ENCODE peak calls at places on chromosomes 12 and 14, in five cellular contexts. Y is lung, P is left ventricle myocardium inferior, N is dorsolateral prefrontal cortex, D is HepG2. O is an unnamed sample.
A peak's percentile ranks its signal among the peaks of the same experiment; 100 is the strongest.

GRCh38 chr12:110079477-110080400 is 31.4 kb upstream of the C12orf76 start:
- DNase-seq in Y (peak; percentile 64), P (peak; percentile 40), N (peak; percentile 87), D (peak; percentile 96), O (no peak)

GRCh38 chr14:75911883-75912282 is 69.9 kb downstream of the TGFB3 start:
- DNase-seq in Y (no peak), P (no peak), N (peak; percentile 69), D (no peak), O (no peak)

GRCh38 chr14:69535230-69535848 is 39.3 kb downstream of the CCDC177 start:
- DNase-seq in Y (peak; percentile 41), P (no peak), N (peak; percentile 56), D (peak; percentile 37), O (peak; percentile 51)

GRCh38 chr12:124295431-124296058 is 652 bp downstream of the RFLNA start:
- DNase-seq in Y (no peak), P (no peak), N (no peak), D (no peak), O (no peak)

GRCh38 chr14:93789366-93790130 is 1.3 kb upstream of the PRIMA1 start:
- DNase-seq in Y (no peak), P (no peak), N (no peak), D (no peak), O (no peak)

GRCh38 chr12:77837876-77838291 is 7.2 kb downstream of the NAV3 start:
- DNase-seq in Y (no peak), P (peak; percentile 47), N (peak; percentile 43), D (no peak), O (no peak)

GRCh38 chr12:131135786-131136538 is 182.3 kb downstream of the ADGRD1 start:
- DNase-seq in Y (no peak), P (no peak), N (no peak), D (no peak), O (no peak)

GRCh38 chr12:100672075-100672592 is 98.7 kb downstream of the GAS2L3 start:
- DNase-seq in Y (no peak), P (no peak), N (no peak), D (peak; percentile 24), O (no peak)

GRCh38 chr12:30796891-30797371 is 42.2 kb upstream of the CAPRIN2 start:
- DNase-seq in Y (no peak), P (no peak), N (no peak), D (no peak), O (peak; percentile 42)

GRCh38 chr14:61517861-61518802 is 177.2 kb upstream of the HIF1A start:
- DNase-seq in Y (no peak), P (no peak), N (no peak), D (peak; percentile 68), O (no peak)

GRCh38 chr14:50303744-50304471 is 8.1 kb downstream of the L2HGDH start:
- DNase-seq in Y (peak; percentile 47), P (peak; percentile 17), N (no peak), D (peak; percentile 93), O (peak; percentile 53)

GRCh38 chr12:53070901-53071492 is 8.2 kb downstream of the SPRYD3 start:
- DNase-seq in Y (peak; percentile 28), P (no peak), N (no peak), D (no peak), O (no peak)

GRCh38 chr12:107106241-107107025 is 13.1 kb upstream of the CRY1 start:
- DNase-seq in Y (no peak), P (no peak), N (no peak), D (no peak), O (no peak)

GRCh38 chr14:96959992-96960391 is 162.8 kb downstream of the VRK1 start:
- DNase-seq in Y (no peak), P (no peak), N (no peak), D (no peak), O (no peak)

GRCh38 chr12:117778656-117779055 is 190.1 kb downstream of the KSR2 start:
- DNase-seq in Y (no peak), P (no peak), N (no peak), D (no peak), O (no peak)

GRCh38 chr12:132131952-132132351 is 12.2 kb downstream of the DDX51 start:
- DNase-seq in Y (no peak), P (no peak), N (no peak), D (no peak), O (no peak)

GRCh38 chr12:65902504-65902903 is 78.2 kb downstream of the HMGA2 start:
- DNase-seq in Y (no peak), P (no peak), N (no peak), D (no peak), O (peak; percentile 67)

GRCh38 chr12:47312794-47313426 is 233.2 kb upstream of the AMIGO2 start:
- DNase-seq in Y (no peak), P (no peak), N (no peak), D (no peak), O (no peak)

GRCh38 chr12:80567391-80567790 is 123.4 kb downstream of the PTPRQ start:
- DNase-seq in Y (no peak), P (no peak), N (no peak), D (no peak), O (peak; percentile 72)

GRCh38 chr12:107891967-107892366 is 117.5 kb downstream of the ASCL4 start:
- DNase-seq in Y (no peak), P (no peak), N (no peak), D (no peak), O (peak; percentile 10)

GRCh38 chr12:81296556-81297305 is 218.9 kb downstream of the ACSS3 start:
- DNase-seq in Y (no peak), P (no peak), N (no peak), D (no peak), O (peak; percentile 58)

GRCh38 chr12:25775968-25776367 is 182.5 kb upstream of the RASSF8 start:
- DNase-seq in Y (no peak), P (no peak), N (no peak), D (no peak), O (peak; percentile 55)

GRCh38 chr12:1829306-1829900 is 9.0 kb downstream of the LRTM2 start:
- DNase-seq in Y (no peak), P (no peak), N (no peak), D (no peak), O (no peak)

GRCh38 chr12:53005215-53005985 is 856 bp upstream of the EIF4B start:
- DNase-seq in Y (peak; percentile 29), P (peak; percentile 16), N (no peak), D (no peak), O (peak; percentile 21)

GRCh38 chr14:96986701-96987474 is 189.7 kb downstream of the VRK1 start:
- DNase-seq in Y (no peak), P (no peak), N (no peak), D (no peak), O (no peak)

GRCh38 chr14:54688229-54688628 is 121.3 kb downstream of the SAMD4A start:
- DNase-seq in Y (no peak), P (no peak), N (no peak), D (no peak), O (no peak)

GRCh38 chr14:23056956-23057756 is at the start of gene CDH24:
- DNase-seq in Y (peak; percentile 63), P (peak; percentile 75), N (no peak), D (no peak), O (peak; percentile 36)

GRCh38 chr12:120218680-120219606 is 18.0 kb upstream of the RPLP0 start:
- DNase-seq in Y (no peak), P (no peak), N (no peak), D (peak; percentile 85), O (no peak)

GRCh38 chr14:69917287-69917686 is 38.1 kb downstream of the SMOC1 start:
- DNase-seq in Y (no peak), P (no peak), N (no peak), D (peak; percentile 18), O (peak; percentile 80)

GRCh38 chr12:114166360-114166759 is 200.2 kb upstream of the RBM19 start:
- DNase-seq in Y (no peak), P (no peak), N (no peak), D (peak; percentile 9), O (no peak)

GRCh38 chr12:55996201-55996714 is 818 bp upstream of the SUOX start:
- DNase-seq in Y (peak; percentile 67), P (no peak), N (no peak), D (peak; percentile 67), O (peak; percentile 62)

GRCh38 chr12:124098101-124098757 is 125.2 kb downstream of the ZNF664 start:
- DNase-seq in Y (no peak), P (no peak), N (no peak), D (no peak), O (no peak)

GRCh38 chr14:100902792-100903191 is 730 bp downstream of the RTL1 start:
- DNase-seq in Y (peak; percentile 20), P (no peak), N (no peak), D (peak; percentile 21), O (no peak)

GRCh38 chr14:100906420-100906819 is 2.9 kb upstream of the RTL1 start:
- DNase-seq in Y (no peak), P (no peak), N (no peak), D (no peak), O (no peak)

GRCh38 chr14:100905166-100905565 is 1.6 kb upstream of the RTL1 start:
- DNase-seq in Y (no peak), P (no peak), N (no peak), D (no peak), O (no peak)

GRCh38 chr14:100903672-100904185 is at the start of gene RTL1:
- DNase-seq in Y (peak; percentile 9), P (no peak), N (no peak), D (no peak), O (no peak)

GRCh38 chr14:100904307-100905019 is 941 bp upstream of the RTL1 start:
- DNase-seq in Y (peak; percentile 16), P (no peak), N (no peak), D (no peak), O (no peak)
- H3K4me3 ChIP-seq in Y (no peak overlapping the region), P (peak overlapping the region; percentile 33), N (no peak overlapping the region), D (no peak overlapping the region), O (no peak overlapping the region)

GRCh38 chr14:92460916-92461579 is 52.5 kb upstream of the RIN3 start:
- DNase-seq in Y (no peak), P (peak; percentile 51), N (no peak), D (no peak), O (no peak)
- TF ChIP-seq CTCF in Y (no peak), P (peak; percentile 18), N (no peak), D (no peak), O (no peak)

GRCh38 chr12:674272-674781 is 11.1 kb upstream of the NINJ2 start:
- DNase-seq in Y (no peak), P (no peak), N (no peak), D (no peak), O (peak; percentile 38)
- H3K4me3 ChIP-seq in Y (no peak overlapping the region), P (no peak overlapping the region), N (no peak overlapping the region), D (no peak overlapping the region), O (no peak overlapping the region)

DNA sequence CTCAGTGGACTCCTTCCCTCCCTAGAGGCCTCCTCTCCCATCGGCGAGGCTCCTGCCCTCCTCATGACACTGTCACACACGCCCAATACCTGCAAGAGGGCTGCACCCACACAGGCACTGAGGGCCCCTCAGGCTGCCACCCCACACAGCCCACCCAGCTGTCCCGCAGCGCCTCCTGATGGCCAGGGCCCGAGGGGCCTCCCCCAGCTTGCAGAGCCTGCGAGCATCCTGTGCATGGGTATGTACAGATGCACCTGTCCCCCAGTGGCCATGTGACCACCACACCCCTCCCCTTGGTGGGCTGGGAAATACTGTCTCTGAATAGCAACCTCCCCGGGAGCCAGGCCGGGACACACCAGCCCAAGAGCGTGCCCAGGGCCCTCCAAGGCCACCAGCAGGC is 19.0 kb upstream of the NUDT14 start:
- DNase-seq in Y (no peak), P (no peak), N (no peak), D (no peak), O (no peak)
- TF ChIP-seq CTCF in Y (no peak), P (no peak), N (no peak), D (peak; percentile 39), O (no peak)